ENCODE peak calls at places on chromosomes 2 and 18, in six cellular contexts. V is EH, T is left ventricle myocardium superior, R is hypothalamus, U is thoracic aorta, S is left colon. Z is an unnamed sample.

GRCh38 chr2:136376798-136377211 is 258.9 kb upstream of the CXCR4 start:
- DNase-seq in V (no peak), T (no peak), S (no peak), U (no peak), R (no peak), Z (no peak)

GRCh38 chr2:11286749-11287148 is 57.7 kb downstream of the ROCK2 start:
- DNase-seq in R (no peak), V (peak), T (no peak), S (no peak), U (no peak), Z (no peak)

GRCh38 chr2:23824777-23825212 is 102.1 kb downstream of the ATAD2B start:
- DNase-seq in T (no peak), U (no peak), V (peak), S (no peak), R (no peak), Z (no peak)

GRCh38 chr18:75090336-75090735 is 118.6 kb downstream of the PTGR3 start:
- DNase-seq in U (no peak), S (no peak), T (no peak), V (no peak), R (no peak), Z (no peak)

GRCh38 chr18:63253018-63253417 is 66.6 kb downstream of the BCL2 start:
- DNase-seq in R (no peak), T (no peak), S (no peak), V (no peak), U (no peak), Z (no peak)

GRCh38 chr18:48955528-48956261 is 4.9 kb upstream of the SMAD7 start:
- DNase-seq in R (no peak), T (no peak), V (peak), S (no peak), U (peak), Z (no peak)

GRCh38 chr2:128732976-128733431 is 414.3 kb upstream of the HS6ST1 start:
- DNase-seq in U (no peak), T (no peak), V (peak), S (no peak), R (no peak), Z (no peak)

GRCh38 chr2:99881901-99882591 is 260.3 kb downstream of the AFF3 start:
- DNase-seq in T (no peak), U (no peak), V (peak), S (no peak), R (no peak), Z (no peak)

GRCh38 chr2:159134979-159135378 is 151.5 kb downstream of the WDSUB1 start:
- DNase-seq in R (no peak), S (no peak), T (no peak), V (peak), U (no peak), Z (no peak)

GRCh38 chr2:176637497-176638166 is 368.4 kb downstream of the MTX2 start:
- DNase-seq in U (no peak), V (peak), S (peak), T (peak), R (no peak), Z (peak)

GRCh38 chr2:150327546-150328495 is 159.6 kb downstream of the RND3 start:
- DNase-seq in V (no peak), R (peak), T (no peak), S (no peak), U (no peak), Z (peak)

GRCh38 chr2:206127656-206128055 is 31.6 kb downstream of the NDUFS1 start:
- DNase-seq in U (no peak), V (peak), S (no peak), T (no peak), R (no peak), Z (no peak)

GRCh38 chr2:5849596-5849995 is 157.4 kb downstream of the SOX11 start:
- DNase-seq in V (no peak), S (no peak), R (no peak), T (no peak), U (no peak), Z (no peak)

GRCh38 chr2:25281581-25281980 is 60.1 kb downstream of the DNMT3A start:
- DNase-seq in V (no peak), S (no peak), R (peak), U (no peak), T (no peak), Z (no peak)

GRCh38 chr2:47265158-47265557 is 110.0 kb upstream of the STPG4 start:
- DNase-seq in R (no peak), T (no peak), V (no peak), U (no peak), S (no peak), Z (no peak)

GRCh38 chr2:100104718-100105677 is 37.4 kb downstream of the AFF3 start:
- DNase-seq in R (peak), V (peak), S (peak), T (peak), U (no peak), Z (no peak)

GRCh38 chr18:78589916-78590437 is 389.6 kb upstream of the SALL3 start:
- DNase-seq in U (no peak), R (no peak), S (no peak), V (no peak), T (no peak), Z (no peak)

GRCh38 chr2:38750793-38751042 is 443 bp downstream of the SRSF7 start:
- DNase-seq in T (peak), R (peak), V (peak), U (no peak), S (peak), Z (peak)

GRCh38 chr18:61931654-61932379 is 39.0 kb upstream of the RNF152 start:
- DNase-seq in V (no peak), U (no peak), R (no peak), T (no peak), S (no peak), Z (no peak)

GRCh38 chr2:108124733-108125132 is 115.0 kb upstream of the SULT1C3 start:
- DNase-seq in R (no peak), S (no peak), U (no peak), V (peak), T (no peak), Z (no peak)

GRCh38 chr2:60948926-60949579 is 67.7 kb downstream of the REL start:
- DNase-seq in R (no peak), S (no peak), T (no peak), V (peak), U (no peak), Z (no peak)

GRCh38 chr2:29522951-29523669 is 398.3 kb downstream of the ALK start:
- DNase-seq in S (no peak), V (peak), U (no peak), R (no peak), T (no peak), Z (no peak)

GRCh38 chr2:238009563-238009962 is 42.7 kb downstream of the UBE2F start:
- DNase-seq in U (no peak), R (peak), T (no peak), S (no peak), V (no peak), Z (peak)

GRCh38 chr2:44549856-44550255 is 188.1 kb downstream of the CAMKMT start:
- DNase-seq in V (peak), U (no peak), T (no peak), S (no peak), R (no peak), Z (no peak)

GRCh38 chr2:26606847-26607190 is 34.3 kb downstream of the CIB4 start:
- DNase-seq in S (no peak), V (no peak), T (no peak), R (no peak), U (no peak), Z (no peak)

GRCh38 chr2:53036196-53036595 is 731.4 kb upstream of the CHAC2 start:
- DNase-seq in T (no peak), U (no peak), S (no peak), V (peak), R (no peak), Z (no peak)

GRCh38 chr2:36597003-36597531 is 901 bp downstream of the FEZ2 start:
- DNase-seq in V (no peak), T (no peak), R (no peak), S (no peak), U (no peak), Z (no peak)

GRCh38 chr2:33529771-33530481 is 53.5 kb downstream of the RASGRP3 start:
- DNase-seq in S (no peak), R (no peak), V (peak), U (no peak), T (no peak), Z (no peak)

GRCh38 chr2:240836781-240837467 is 16.9 kb upstream of the KIF1A start:
- DNase-seq in R (peak), V (peak), S (no peak), U (no peak), T (peak), Z (peak)

GRCh38 chr2:71558300-71559051 is 105.1 kb downstream of the DYSF start:
- DNase-seq in V (peak), S (no peak), R (no peak), T (peak), U (no peak), Z (no peak)

GRCh38 chr18:36492604-36493329 is 195.3 kb downstream of the FHOD3 start:
- DNase-seq in T (no peak), S (no peak), R (no peak), U (no peak), V (peak), Z (no peak)

GRCh38 chr2:141021109-141021508 is 1109.7 kb downstream of the LRP1B start:
- DNase-seq in U (no peak), S (no peak), V (peak), T (no peak), R (no peak), Z (no peak)

GRCh38 chr2:54880428-54880827 is 157.0 kb downstream of the EML6 start:
- DNase-seq in T (no peak), V (no peak), U (no peak), S (no peak), R (no peak), Z (no peak)

GRCh38 chr2:235199128-235199527 is 247.3 kb downstream of the SH3BP4 start:
- DNase-seq in U (no peak), S (no peak), R (no peak), T (no peak), V (no peak), Z (no peak)